ENCODE peak calls at places on chromosomes 11 and 22, in eight cellular contexts. H, G, E, M, J, S, P and T are unnamed samples.

GRCh38 chr11:128579790-128580504 is 7.4 kb downstream of the ETS1 start:
- DNase-seq in H (no peak), G (peak; percentile 72), J (no peak), M (no peak), E (no peak), P (no peak), S (no peak), T (no peak)

GRCh38 chr11:84358034-84358433 is 1071.9 kb upstream of the CCDC90B start:
- DNase-seq in E (no peak), H (no peak), M (no peak), P (no peak), J (no peak), G (no peak), S (no peak), T (no peak)

GRCh38 chr11:65166893-65167292 is 3.1 kb upstream of the SPDYC start:
- DNase-seq in P (no peak), H (no peak), J (no peak), E (no peak), M (no peak), S (no peak), G (no peak), T (no peak)

GRCh38 chr22:44704159-44705021 is 2.4 kb downstream of the PRR5 start:
- DNase-seq in G (no peak), H (no peak), E (no peak), J (no peak), S (no peak), M (no peak), P (no peak), T (no peak)

GRCh38 chr11:120180571-120181445 is 30.0 kb upstream of the OAF start:
- DNase-seq in H (no peak), S (no peak), G (peak; percentile 98), M (no peak), E (peak; percentile 57), P (peak; percentile 66), J (no peak), T (no peak)

GRCh38 chr22:37427128-37427710 is at the start of gene ELFN2:
- DNase-seq in S (no peak), M (no peak), E (no peak), H (no peak), P (no peak), G (peak; percentile 50), J (no peak), T (no peak)

GRCh38 chr11:124900464-124900863 is 2.8 kb upstream of the ROBO4 start:
- DNase-seq in P (no peak), E (no peak), G (peak; percentile 96), S (no peak), M (no peak), H (no peak), J (no peak), T (no peak)

GRCh38 chr22:37496651-37497599 is 10.7 kb upstream of the MFNG start:
- DNase-seq in H (no peak), P (no peak), G (peak; percentile 92), E (no peak), S (no peak), J (no peak), M (no peak), T (no peak)

GRCh38 chr22:24333301-24333700 is 62.7 kb downstream of the SPECC1L start:
- DNase-seq in E (no peak), S (no peak), G (peak; percentile 90), J (no peak), P (no peak), M (no peak), H (no peak), T (no peak)

GRCh38 chr11:122268601-122269130 is 152.7 kb upstream of the BLID start:
- DNase-seq in P (no peak), G (no peak), H (no peak), S (no peak), E (no peak), J (no peak), M (no peak), T (no peak)

GRCh38 chr11:111633756-111634362 is 31.6 kb downstream of the SIK2 start:
- DNase-seq in P (no peak), J (no peak), E (no peak), S (no peak), H (no peak), M (no peak), G (peak; percentile 49), T (no peak)

GRCh38 chr11:104653011-104653806 is 245.1 kb downstream of the CASP12 start:
- DNase-seq in P (no peak), M (no peak), G (no peak), H (no peak), S (peak; percentile 4), E (no peak), J (no peak), T (no peak)

GRCh38 chr11:93712678-93713077 is 28.6 kb downstream of the TAF1D start:
- DNase-seq in J (no peak), H (no peak), G (no peak), M (no peak), S (no peak), P (no peak), E (no peak), T (no peak)

GRCh38 chr22:28027453-28028448 is 108.7 kb upstream of the PITPNB start:
- DNase-seq in E (no peak), S (no peak), M (no peak), P (no peak), J (no peak), G (no peak), H (no peak), T (no peak)

DNA sequence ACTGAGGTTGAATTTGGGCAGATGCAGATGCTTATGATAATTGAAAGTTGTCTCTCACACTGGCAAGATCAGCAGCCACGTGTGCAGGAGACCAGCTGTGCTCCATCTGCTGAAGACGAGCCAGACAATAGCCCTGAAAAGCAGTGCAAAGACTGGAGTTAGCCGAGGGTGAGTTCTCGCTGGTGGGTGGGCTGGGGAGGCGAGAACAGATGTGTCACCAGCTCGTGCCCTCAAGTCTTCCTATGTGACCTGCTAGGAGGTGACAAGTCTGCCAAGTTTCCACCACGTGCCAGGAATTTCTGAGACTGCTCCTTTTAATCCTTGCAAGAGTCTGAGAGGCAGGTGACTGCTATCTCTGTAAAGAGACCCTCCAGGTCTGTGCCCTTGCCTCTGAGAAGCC is 661.4 kb upstream of the B3GAT1 start:
- DNase-seq in H (no peak), G (no peak), S (no peak), M (no peak), P (no peak), E (no peak), J (no peak), T (no peak)
- H3K27ac ChIP-seq in H (no peak overlapping the region), G (no peak overlapping the region), S (no peak overlapping the region), M (no peak overlapping the region), P (no peak overlapping the region), E (no peak overlapping the region), J (no peak overlapping the region), T (no peak overlapping the region)

DNA sequence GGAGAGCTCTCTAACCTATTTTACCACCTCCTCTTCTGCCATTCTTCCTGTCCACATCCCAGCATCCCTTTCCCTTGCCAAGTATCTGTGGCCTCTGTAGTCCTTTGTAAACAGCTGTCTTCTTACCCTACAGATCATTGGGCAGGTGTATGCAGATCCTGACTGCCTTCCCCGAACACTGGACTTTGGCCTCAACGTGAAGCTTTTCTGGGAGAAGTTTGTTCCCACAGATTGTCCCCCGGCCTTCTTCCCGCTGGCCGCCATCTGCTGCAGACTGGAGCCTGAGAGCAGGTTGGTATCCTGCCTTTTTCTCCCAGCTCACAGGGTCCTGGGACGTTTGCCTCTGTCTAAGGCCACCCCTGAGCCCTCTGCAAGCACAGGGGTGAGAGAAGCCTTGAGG is 17.3 kb downstream of the PIK3IP1 start:
- DNase-seq in J (no peak), G (no peak), P (no peak), M (no peak), H (no peak), E (no peak), S (no peak), T (no peak)
- H3K4me1 ChIP-seq in J (no peaks in the 10 kb centered on the region), G (no peaks in the 10 kb centered on the region), P (no peaks in the 10 kb centered on the region), M (peaks cover 68% of the 10 kb centered on the region), H (no peaks in the 10 kb centered on the region), E (no peaks in the 10 kb centered on the region), S (peaks cover 74% of the 10 kb centered on the region), T (peaks cover 35% of the 10 kb centered on the region)

GRCh38 chr22:32665676-32666075 is 135.8 kb upstream of the TIMP3 start:
- DNase-seq in S (no peak), P (no peak), J (no peak), M (no peak), G (peak; percentile 33), E (no peak), H (no peak), T (no peak)

GRCh38 chr22:32662587-32662915 is 139.0 kb upstream of the TIMP3 start:
- DNase-seq in M (no peak), S (no peak), E (no peak), J (no peak), P (no peak), H (no peak), G (no peak), T (no peak)

GRCh38 chr22:32661296-32661695 is 140.2 kb upstream of the TIMP3 start:
- DNase-seq in P (peak; percentile 84), H (no peak), M (no peak), S (no peak), J (no peak), G (peak; percentile 94), E (peak; percentile 62), T (no peak)

GRCh38 chr22:32660292-32660691 is 141.2 kb upstream of the TIMP3 start:
- DNase-seq in M (peak; percentile 30), P (peak; percentile 79), J (no peak), G (peak; percentile 78), S (peak; percentile 37), H (peak; percentile 77), E (peak; percentile 66), T (no peak)

GRCh38 chr22:32661737-32662586 is 139.5 kb upstream of the TIMP3 start:
- DNase-seq in E (no peak), G (peak; percentile 80), M (no peak), P (no peak), H (no peak), J (no peak), S (no peak), T (no peak)
- H3K27ac ChIP-seq in E (peak overlapping the region; percentile 45), G (peak overlapping the region; percentile 49), M (no peak overlapping the region), P (peak overlapping the region; percentile 25), H (no peak overlapping the region), J (no peak overlapping the region), S (no peak overlapping the region), T (no peak overlapping the region)

GRCh38 chr22:49948573-49948957 is 12.0 kb upstream of the PIM3 start:
- DNase-seq in G (no peak), P (no peak), M (no peak), H (no peak), E (no peak), S (no peak), J (no peak), T (no peak)

GRCh38 chr22:49948958-49949913 is 11.3 kb upstream of the PIM3 start:
- DNase-seq in P (no peak), H (no peak), G (no peak), M (no peak), J (no peak), E (no peak), S (no peak), T (no peak)

GRCh38 chr22:49946612-49947295 is 13.8 kb upstream of the PIM3 start:
- DNase-seq in S (no peak), G (no peak), E (no peak), M (no peak), P (no peak), H (no peak), J (no peak), T (no peak)

GRCh38 chr22:49948116-49948515 is 12.5 kb upstream of the PIM3 start:
- DNase-seq in G (no peak), J (no peak), H (no peak), M (no peak), P (no peak), S (no peak), E (no peak), T (no peak)

DNA sequence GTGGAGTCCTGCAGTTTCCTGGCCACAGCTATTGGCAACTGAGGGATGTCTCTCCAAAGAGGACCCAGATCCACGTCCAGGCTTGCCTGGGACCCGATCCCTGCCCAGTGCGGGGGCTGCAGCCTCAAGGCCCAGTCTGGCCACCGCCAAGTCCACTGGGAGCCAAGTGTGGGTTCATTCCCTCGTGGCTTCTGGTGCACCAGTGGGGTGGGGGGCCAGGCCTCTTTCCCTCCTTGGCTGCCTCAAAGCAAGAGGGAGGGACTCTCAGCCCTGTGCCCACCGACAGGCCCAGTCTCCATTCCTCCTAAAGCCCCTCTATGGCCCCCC is 13.3 kb upstream of the PIM3 start:
- DNase-seq in G (no peak), P (no peak), H (no peak), J (no peak), M (no peak), S (no peak), E (no peak), T (no peak)
- H3K4me1 ChIP-seq in G (peaks cover 6% of the 10 kb centered on the region), P (no peaks in the 10 kb centered on the region), H (no peaks in the 10 kb centered on the region), J (no peaks in the 10 kb centered on the region), M (peaks cover 12% of the 10 kb centered on the region), S (peaks cover 13% of the 10 kb centered on the region), E (no peaks in the 10 kb centered on the region), T (peaks cover 7% of the 10 kb centered on the region)